ENCODE peak calls at places on chromosomes 4 and X, in four cellular contexts. H, L, O and T are unnamed samples.

GRCh38 chrX:132270699-132271098 is 51.5 kb upstream of the RAP2C start:
- DNase-seq in H (no peak), L (peak; percentile 79), O (peak; percentile 94), T (no peak)

GRCh38 chrX:11059923-11060322 is 51.2 kb upstream of the HCCS start:
- DNase-seq in H (no peak), L (no peak), O (peak; percentile 24), T (no peak)

GRCh38 chrX:12973561-12974216 is 1.2 kb upstream of the TMSB4X start:
- DNase-seq in H (no peak), L (no peak), O (no peak), T (no peak)

GRCh38 chrX:78650906-78651437 is 8.2 kb downstream of the RTL3 start:
- DNase-seq in H (no peak), L (no peak), O (peak; percentile 55), T (peak; percentile 0)

GRCh38 chr4:47722176-47722575 is 115.7 kb downstream of the CORIN start:
- DNase-seq in H (no peak), L (no peak), O (no peak), T (no peak)

GRCh38 chr4:172996571-172997216 is 171.9 kb upstream of the GALNT7 start:
- DNase-seq in H (no peak), L (no peak), O (peak; percentile 74), T (no peak)

GRCh38 chr4:169045862-169046584 is 36.0 kb upstream of the CBR4 start:
- DNase-seq in H (no peak), L (no peak), O (no peak), T (peak; percentile 71)

GRCh38 chr4:114807759-114808404 is 209.3 kb downstream of the UGT8 start:
- DNase-seq in H (no peak), L (no peak), O (peak; percentile 32), T (peak; percentile 78)

GRCh38 chr4:158870282-158871049 is 101.6 kb downstream of the FNIP2 start:
- DNase-seq in H (no peak), L (no peak), O (no peak), T (peak; percentile 72)

GRCh38 chrX:133723930-133724329 is 261.5 kb downstream of the GPC3 start:
- DNase-seq in H (no peak), L (no peak), O (no peak), T (no peak)

GRCh38 chr4:79588679-79589078 is 180.7 kb upstream of the GK2 start:
- DNase-seq in H (no peak), L (no peak), O (peak; percentile 38), T (no peak)

GRCh38 chrX:63354484-63354883 is 3.4 kb upstream of the SPIN4 start:
- DNase-seq in H (no peak), L (no peak), O (no peak), T (no peak)

GRCh38 chr4:157141976-157142375 is 66.0 kb downstream of the GLRB start:
- DNase-seq in H (no peak), L (no peak), O (no peak), T (no peak)

GRCh38 chr4:102612195-102612594 is 111.0 kb downstream of the NFKB1 start:
- DNase-seq in H (no peak), L (no peak), O (no peak), T (no peak)

GRCh38 chr4:55083771-55084170 is 41.6 kb downstream of the KDR start:
- DNase-seq in H (no peak), L (no peak), O (no peak), T (no peak)

GRCh38 chr4:55087930-55088293 is 37.5 kb downstream of the KDR start:
- DNase-seq in H (no peak), L (no peak), O (no peak), T (no peak)

GRCh38 chr4:55089922-55090321 is 35.5 kb downstream of the KDR start:
- DNase-seq in H (no peak), L (no peak), O (no peak), T (no peak)

GRCh38 chr4:55086561-55086960 is 38.8 kb downstream of the KDR start:
- DNase-seq in H (no peak), L (no peak), O (no peak), T (no peak)

GRCh38 chr4:55087016-55087929 is 38.1 kb downstream of the KDR start:
- DNase-seq in H (no peak), L (no peak), O (peak; percentile 19), T (peak; percentile 20)
- H3K4me1 ChIP-seq in H (no peaks in the 10 kb centered on the region), L (no peaks in the 10 kb centered on the region), O (no peaks in the 10 kb centered on the region), T (peaks cover 17% of the 10 kb centered on the region)

GRCh38 chr4:17812125-17812524 is 1.3 kb downstream of the NCAPG start:
- DNase-seq in H (no peak), L (no peak), O (no peak), T (no peak)
- H3K4me1 ChIP-seq in H (peaks cover 51% of the 10 kb centered on the region), L (peaks cover 37% of the 10 kb centered on the region), O (peaks cover 52% of the 10 kb centered on the region), T (peaks cover 21% of the 10 kb centered on the region)

DNA sequence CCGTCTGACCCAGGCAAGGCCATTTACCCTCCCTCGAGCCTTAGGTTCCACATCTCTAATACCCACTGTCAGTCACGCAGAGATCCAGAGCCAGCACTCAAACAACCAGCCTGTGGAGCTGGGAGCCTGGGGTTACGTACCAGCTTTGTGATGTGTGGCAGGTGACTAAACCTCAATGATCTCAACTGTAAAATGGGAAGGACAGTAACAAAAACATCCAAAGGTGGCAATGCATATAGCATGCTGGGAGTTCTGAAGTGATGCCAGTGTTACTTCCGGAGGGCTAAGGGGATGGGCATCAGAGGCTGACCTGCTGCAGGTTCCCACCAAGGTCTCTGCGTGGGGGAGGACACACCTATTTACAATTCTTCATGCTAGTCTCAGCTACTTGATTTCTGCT is 6.0 kb downstream of the GRPEL1 start:
- DNase-seq in H (no peak), L (peak; percentile 31), O (no peak), T (no peak)
- H3K4me1 ChIP-seq in H (peaks cover 17% of the 10 kb centered on the region), L (peaks cover 14% of the 10 kb centered on the region), O (peaks cover 9% of the 10 kb centered on the region), T (peaks cover 8% of the 10 kb centered on the region)

GRCh38 chr4:2257361-2258001 is 4.4 kb downstream of the MXD4 start:
- DNase-seq in H (peak; percentile 1), L (peak; percentile 70), O (no peak), T (no peak)
- H3K4me1 ChIP-seq in H (peaks cover 25% of the 10 kb centered on the region), L (peaks cover 71% of the 10 kb centered on the region), O (peaks cover 8% of the 10 kb centered on the region), T (peaks cover 5% of the 10 kb centered on the region)

DNA sequence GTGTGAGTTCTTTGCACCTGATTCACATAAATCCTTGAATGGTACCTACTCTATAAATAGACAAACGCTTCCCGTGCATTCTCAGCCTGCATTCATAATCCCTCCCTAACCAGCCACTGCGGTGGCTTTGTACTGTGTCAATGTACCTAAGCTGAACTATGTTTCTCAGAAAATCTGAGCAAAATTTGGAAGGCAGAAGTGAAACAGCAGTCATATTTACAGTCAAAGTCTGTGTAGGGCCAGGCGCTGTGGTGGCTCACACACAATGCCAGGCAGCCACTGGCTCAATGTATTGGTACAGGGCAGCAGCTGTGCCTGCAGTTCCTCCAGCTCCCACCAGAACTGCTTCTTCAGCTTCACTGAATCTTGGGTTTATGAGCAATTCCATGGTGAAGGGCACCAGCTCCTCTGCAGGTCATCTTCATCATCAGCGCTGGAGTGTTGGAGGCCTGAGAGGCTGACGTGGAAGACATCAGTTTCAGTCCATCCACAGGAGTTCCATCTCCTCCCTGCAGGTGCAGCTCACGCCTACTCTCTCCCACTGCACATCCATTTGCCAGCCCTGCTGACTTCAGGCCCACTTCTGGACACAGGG is 32.3 kb upstream of the IRF2 start:
- DNase-seq in H (no peak), L (no peak), O (peak; percentile 23), T (peak; percentile 50)
- H3K4me1 ChIP-seq in H (peaks cover 15% of the 10 kb centered on the region), L (peaks cover 13% of the 10 kb centered on the region), O (peaks cover 9% of the 10 kb centered on the region), T (peaks cover 3% of the 10 kb centered on the region)

GRCh38 chr4:16031554-16032381 is 52.1 kb downstream of the PROM1 start:
- DNase-seq in H (no peak), L (no peak), O (no peak), T (no peak)

GRCh38 chr4:16032382-16032743 is 51.5 kb downstream of the PROM1 start:
- DNase-seq in H (no peak), L (no peak), O (no peak), T (no peak)

GRCh38 chr4:16029886-16030285 is 53.9 kb downstream of the PROM1 start:
- DNase-seq in H (no peak), L (no peak), O (no peak), T (no peak)

GRCh38 chr4:16034010-16034829 is 49.6 kb downstream of the PROM1 start:
- DNase-seq in H (no peak), L (no peak), O (peak; percentile 19), T (no peak)

GRCh38 chr4:16032871-16033505 is 50.8 kb downstream of the PROM1 start:
- DNase-seq in H (no peak), L (no peak), O (no peak), T (peak; percentile 62)
- H3K4me1 ChIP-seq in H (no peaks in the 10 kb centered on the region), L (no peaks in the 10 kb centered on the region), O (no peaks in the 10 kb centered on the region), T (peaks cover 88% of the 10 kb centered on the region)

GRCh38 chr4:17489123-17489522 is 22.8 kb downstream of the QDPR start:
- DNase-seq in H (no peak), L (no peak), O (no peak), T (no peak)
- H3K4me1 ChIP-seq in H (no peaks in the 10 kb centered on the region), L (no peaks in the 10 kb centered on the region), O (peaks cover 4% of the 10 kb centered on the region), T (no peaks in the 10 kb centered on the region)

GRCh38 chr4:22476011-22476410 is 39.9 kb downstream of the ADGRA3 start:
- DNase-seq in H (no peak), L (no peak), O (no peak), T (no peak)
- H3K4me1 ChIP-seq in H (no peaks in the 10 kb centered on the region), L (no peaks in the 10 kb centered on the region), O (peaks cover 9% of the 10 kb centered on the region), T (peaks cover 21% of the 10 kb centered on the region)

GRCh38 chr4:26826721-26827120 is 33.9 kb upstream of the STIM2 start:
- DNase-seq in H (no peak), L (no peak), O (no peak), T (no peak)
- H3K4me1 ChIP-seq in H (peaks cover 13% of the 10 kb centered on the region), L (peaks cover 8% of the 10 kb centered on the region), O (no peaks in the 10 kb centered on the region), T (peaks cover 21% of the 10 kb centered on the region)

GRCh38 chr4:142262956-142263355 is 583.1 kb downstream of the INPP4B start:
- DNase-seq in H (no peak), L (no peak), O (no peak), T (peak; percentile 22)
- H3K4me1 ChIP-seq in H (peaks cover 19% of the 10 kb centered on the region), L (no peaks in the 10 kb centered on the region), O (peaks cover 28% of the 10 kb centered on the region), T (no peaks in the 10 kb centered on the region)